ENCODE peak calls at places on chromosomes 11 and 22, in nine cellular contexts. Z is cardiac muscle cell; S is uterus; N is CD4-positive, CD25-positive, alpha-beta regulatory T cell; V is neural progenitor cell; J is neuronal stem cell; F is HCT116; Q is heart right ventricle; T is left lung. R is an unnamed sample. For H3K27me3, the result is how much of the 10 kb centered on the place peaks cover.

GRCh38 chr11:122108192-122108799 is 7.7 kb downstream of the BLID start:
- DNase-seq in F (peak), T (no peak), J (peak), N (peak), Q (no peak), Z (peak), S (peak), V (peak), R (no peak)

GRCh38 chr11:126437731-126438130 is 82.2 kb downstream of the ST3GAL4 start:
- DNase-seq in S (no peak), Z (no peak), V (no peak), N (no peak), Q (no peak), J (no peak), F (no peak), T (no peak), R (no peak)

GRCh38 chr22:30287626-30288413 is 1.5 kb downstream of the CASTOR1 start:
- DNase-seq in S (peak), Z (peak), V (peak), Q (peak), T (peak), J (peak), N (peak), F (peak), R (peak)

GRCh38 chr22:17781319-17782031 is 7.2 kb upstream of the BID start:
- DNase-seq in Q (no peak), V (no peak), S (no peak), J (no peak), Z (no peak), T (peak), F (no peak), N (peak), R (no peak)

GRCh38 chr22:49303061-49303735 is 524.5 kb downstream of the BRD1 start:
- DNase-seq in S (no peak), V (no peak), T (peak), Q (no peak), J (no peak), Z (no peak), F (no peak), N (no peak), R (peak)

GRCh38 chr11:14725150-14725549 is 81.5 kb downstream of the PDE3B start:
- DNase-seq in V (no peak), Z (no peak), T (no peak), J (no peak), Q (no peak), N (no peak), S (no peak), F (no peak), R (no peak)

GRCh38 chr11:28420099-28420498 is 311.9 kb downstream of the METTL15 start:
- DNase-seq in N (no peak), Q (no peak), V (no peak), S (no peak), F (no peak), Z (no peak), J (no peak), T (no peak), R (no peak)

GRCh38 chr11:12717851-12718291 is 43.6 kb downstream of the TEAD1 start:
- DNase-seq in Q (no peak), F (no peak), N (peak), T (no peak), Z (no peak), J (no peak), S (no peak), V (no peak), R (no peak)

GRCh38 chr11:86681039-86681745 is 8.8 kb upstream of the ME3 start:
- DNase-seq in S (no peak), Z (no peak), F (no peak), J (no peak), V (no peak), T (no peak), N (no peak), Q (no peak), R (no peak)

GRCh38 chr11:57787920-57788716 is 26.5 kb downstream of the CTNND1 start:
- DNase-seq in V (peak), T (peak), S (no peak), Z (no peak), N (no peak), J (no peak), F (no peak), Q (no peak), R (no peak)

GRCh38 chr11:10864688-10865087 is 6.8 kb upstream of the ZBED5 start:
- DNase-seq in V (no peak), Z (peak), S (no peak), J (no peak), N (no peak), F (no peak), T (no peak), Q (no peak), R (no peak)

GRCh38 chr11:4191031-4191571 is 96.5 kb downstream of the RRM1 start:
- DNase-seq in S (no peak), Z (no peak), V (no peak), F (no peak), N (no peak), T (no peak), J (no peak), Q (peak), R (no peak)

GRCh38 chr11:92227954-92228935 is 3.6 kb downstream of the FAT3 start:
- DNase-seq in J (no peak), Q (no peak), S (no peak), V (peak), T (no peak), N (no peak), Z (no peak), F (no peak), R (no peak)

GRCh38 chr11:118881130-118881717 is 2.5 kb upstream of the CXCR5 start:
- DNase-seq in T (no peak), V (no peak), Z (no peak), F (no peak), N (no peak), Q (no peak), J (no peak), S (no peak), R (no peak)

GRCh38 chr11:133821776-133822175 is 23.5 kb downstream of the SPATA19 start:
- DNase-seq in V (peak), N (peak), S (no peak), Z (peak), F (peak), Q (peak), T (no peak), J (peak), R (peak)

GRCh38 chr11:20595101-20595500 is 4.3 kb upstream of the SLC6A5 start:
- DNase-seq in N (no peak), Z (no peak), V (no peak), Q (no peak), F (no peak), S (no peak), T (no peak), J (no peak), R (no peak)
- H3K27me3 ChIP-seq in N (under half), Z (half or more), V (half or more), Q (under half), F (under half), S (under half), T (half or more), J (half or more), R (under half)

GRCh38 chr11:79236541-79236971 is 204.3 kb downstream of the TENM4 start:
- DNase-seq in N (no peak), T (no peak), Q (no peak), S (no peak), J (no peak), F (no peak), V (peak), Z (peak), R (no peak)
- H3K27ac ChIP-seq in N (no peak), T (no peak), Q (peak), S (peak), J (no peak), F (no peak), V (no peak), Z (no peak), R (peak)

GRCh38 chr11:73995731-73996130 is 13.1 kb upstream of the UCP2 start:
- DNase-seq in T (no peak), N (peak), F (no peak), J (no peak), V (no peak), Q (no peak), S (no peak), Z (no peak), R (no peak)

GRCh38 chr11:73997120-73997772 is 11.6 kb downstream of the UCP3 start:
- DNase-seq in S (no peak), F (no peak), Z (no peak), V (no peak), Q (no peak), J (no peak), T (no peak), N (no peak), R (no peak)

GRCh38 chr11:73998846-73999575 is 9.9 kb downstream of the UCP3 start:
- DNase-seq in F (no peak), Z (no peak), J (no peak), T (no peak), Q (no peak), S (no peak), N (no peak), V (no peak), R (no peak)

GRCh38 chr11:73995247-73995646 is 12.6 kb upstream of the UCP2 start:
- DNase-seq in Z (no peak), Q (no peak), N (peak), J (no peak), V (no peak), S (no peak), F (no peak), T (no peak), R (no peak)

DNA sequence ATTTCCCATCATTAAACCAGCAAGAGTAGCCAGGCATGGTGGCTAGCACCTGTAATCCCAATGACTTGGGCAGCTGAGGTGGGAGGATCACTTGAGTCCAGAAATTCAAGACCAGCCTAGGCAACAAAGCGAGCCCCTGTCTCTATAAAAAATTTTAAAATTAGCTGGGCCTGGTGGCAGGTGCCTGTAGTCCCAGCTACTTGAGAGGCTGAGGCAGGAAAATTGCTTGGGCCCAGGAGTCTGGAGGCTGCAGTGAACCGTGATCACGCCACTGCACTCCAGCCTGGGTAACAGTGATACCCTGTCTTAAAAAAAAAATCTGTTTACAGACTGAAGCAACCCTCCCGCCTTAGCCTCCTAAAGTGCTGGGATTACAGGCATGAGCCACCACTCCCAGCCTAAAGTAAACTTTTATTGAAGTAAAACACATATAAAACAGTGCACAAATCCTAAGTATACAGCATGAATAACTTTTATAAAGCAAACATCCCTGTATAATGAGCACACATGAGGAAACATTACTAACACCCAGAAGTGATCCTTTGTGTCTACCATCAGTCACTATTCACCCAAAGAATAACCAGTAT is 12.6 kb downstream of the UCP3 start:
- DNase-seq in T (no peak), J (no peak), F (no peak), Q (no peak), Z (no peak), V (no peak), S (no peak), N (no peak), R (no peak)
- H3K4me3 ChIP-seq in T (no peak), J (no peak), F (no peak), Q (no peak), Z (no peak), V (no peak), S (no peak), N (peak), R (no peak)

DNA sequence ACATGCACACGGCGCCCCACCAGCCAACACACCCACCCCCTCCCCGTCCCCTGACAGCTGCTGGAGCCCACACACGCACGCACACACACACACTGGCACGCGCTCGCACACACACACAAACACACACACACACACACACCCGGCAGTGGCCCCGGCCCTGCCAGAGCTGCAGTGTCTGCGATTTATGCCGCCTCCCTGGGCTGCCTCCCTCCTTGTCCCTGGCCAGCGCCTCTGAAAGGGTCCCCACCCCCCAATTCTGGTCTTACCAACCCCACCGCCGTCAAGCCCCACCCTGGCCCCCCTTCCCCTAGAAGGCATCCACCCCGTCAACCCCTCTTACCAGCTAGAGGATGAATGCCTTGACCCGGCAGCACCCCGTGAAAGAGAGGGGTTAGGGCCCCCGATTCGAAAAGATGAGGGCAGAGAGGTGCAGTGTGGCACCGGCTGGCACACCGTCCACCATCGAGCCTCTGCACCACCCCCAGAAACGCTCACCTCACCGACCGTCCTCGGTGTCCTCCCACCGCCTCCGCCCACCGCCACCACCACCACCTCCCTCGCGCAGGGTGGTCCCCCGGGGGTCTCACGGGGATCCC is 649 bp downstream of the ELFN2 start:
- DNase-seq in T (no peak), V (no peak), N (no peak), J (no peak), F (no peak), Z (no peak), S (no peak), Q (no peak), R (no peak)
- H3K27me3 ChIP-seq in T (under half), V (half or more), N (under half), J (half or more), F (under half), Z (half or more), S (under half), Q (under half), R (under half)

DNA sequence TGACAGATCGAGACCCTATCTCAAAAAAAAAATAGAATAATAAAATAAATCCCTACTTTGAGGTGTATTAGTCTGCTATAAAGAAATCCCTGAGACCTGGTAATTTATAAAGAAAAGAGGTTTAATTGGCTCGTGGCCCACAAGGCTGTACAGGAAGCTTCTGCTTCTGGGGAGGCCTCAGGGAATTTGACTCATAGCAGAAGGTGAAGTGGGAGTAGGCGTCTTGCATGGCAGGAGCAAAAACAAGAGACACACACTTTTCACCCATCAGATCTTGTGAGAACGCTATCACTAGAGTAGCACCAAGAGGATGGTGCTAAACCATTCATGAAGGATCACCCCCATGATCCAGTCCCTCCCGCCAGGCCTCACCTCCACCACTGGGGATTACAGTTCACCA is 29.2 kb downstream of the CDPF1 start:
- DNase-seq in N (no peak), S (no peak), F (no peak), V (no peak), Q (no peak), T (no peak), Z (no peak), J (no peak), R (no peak)
- H3K27ac ChIP-seq in N (no peak), S (no peak), F (no peak), V (no peak), Q (no peak), T (no peak), Z (no peak), J (no peak), R (no peak)

GRCh38 chr11:35141034-35141433 is 2.1 kb downstream of the CD44 start:
- DNase-seq in F (no peak), T (no peak), J (no peak), N (no peak), Z (peak), V (no peak), Q (no peak), S (no peak), R (no peak)
- H3K4me3 ChIP-seq in F (peak), T (peak), J (no peak), N (peak), Z (no peak), V (no peak), Q (no peak), S (peak), R (no peak)

DNA sequence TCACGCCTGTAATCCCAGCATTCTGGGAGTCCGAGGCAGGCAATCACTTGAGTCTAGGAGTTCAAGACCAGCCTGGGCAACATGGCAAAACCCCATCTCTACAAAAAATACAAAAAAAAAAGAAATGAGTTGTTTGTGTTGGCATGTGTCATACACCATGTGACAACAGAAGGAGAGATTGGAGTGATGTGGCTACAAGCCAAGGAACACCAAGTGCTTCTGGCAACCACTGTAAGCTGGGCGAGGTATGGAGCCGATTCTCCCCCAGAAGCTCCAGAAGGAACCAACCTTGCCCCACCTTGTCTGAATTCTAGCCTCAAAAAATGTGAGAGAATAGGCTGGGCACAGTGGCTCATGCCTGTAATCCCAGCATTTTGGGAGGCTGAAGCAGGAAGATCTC is 39.1 kb upstream of the SLC35C1 start:
- DNase-seq in F (no peak), Z (no peak), N (no peak), S (no peak), J (no peak), V (no peak), T (no peak), Q (no peak), R (no peak)
- H3K27me3 ChIP-seq in F (under half), Z (under half), N (under half), S (under half), J (under half), V (under half), T (under half), Q (under half), R (under half)

R was measured in pancreas.